ENCODE peak calls at places on chromosome 7, in six cellular contexts. X is astrocyte of the cerebellum, E is left ventricle myocardium inferior, L is retinal pigment epithelial cell, A is AG10803, Y is fibroblast of pulmonary artery. N is an unnamed sample.

GRCh38 chr7:29278362-29279070 is 83.9 kb downstream of the CHN2 start:
- DNase-seq in X (no peak), E (no peak), L (no peak), A (no peak), Y (no peak), N (no peak)

GRCh38 chr7:103856929-103857328 is 132.5 kb downstream of the RELN start:
- DNase-seq in X (no peak), E (no peak), L (no peak), A (no peak), Y (no peak), N (no peak)

GRCh38 chr7:137818036-137818435 is 28.7 kb downstream of the DGKI start:
- DNase-seq in X (no peak), E (no peak), L (no peak), A (no peak), Y (no peak), N (no peak)

GRCh38 chr7:3200504-3200903 is 100.5 kb upstream of the SDK1 start:
- DNase-seq in X (peak), E (no peak), L (no peak), A (no peak), Y (peak), N (no peak)

GRCh38 chr7:21912305-21912704 is 33.4 kb downstream of the CDCA7L start:
- DNase-seq in X (peak), E (peak), L (no peak), A (peak), Y (peak), N (no peak)

GRCh38 chr7:51031216-51031615 is 248.5 kb upstream of the GRB10 start:
- DNase-seq in X (no peak), E (no peak), L (no peak), A (no peak), Y (no peak), N (no peak)

GRCh38 chr7:46369933-46370654 is 449.0 kb upstream of the IGFBP3 start:
- DNase-seq in X (peak), E (no peak), L (no peak), A (peak), Y (peak), N (no peak)

GRCh38 chr7:37782166-37782565 is 66.2 kb upstream of the NME8 start:
- DNase-seq in X (no peak), E (no peak), L (no peak), A (no peak), Y (no peak), N (no peak)

GRCh38 chr7:22639400-22639799 is 87.6 kb upstream of the IL6 start:
- DNase-seq in X (no peak), E (no peak), L (no peak), A (no peak), Y (peak), N (no peak)

GRCh38 chr7:21566094-21566493 is 23.3 kb downstream of the DNAH11 start:
- DNase-seq in X (no peak), E (no peak), L (peak), A (no peak), Y (no peak), N (peak)

GRCh38 chr7:10672186-10672585 is 301.5 kb upstream of the PHF14 start:
- DNase-seq in X (no peak), E (no peak), L (no peak), A (no peak), Y (no peak), N (no peak)

GRCh38 chr7:17441557-17441956 is 143.1 kb downstream of the AHR start:
- DNase-seq in X (no peak), E (no peak), L (no peak), A (no peak), Y (peak), N (no peak)

GRCh38 chr7:151940048-151940845 is 16.0 kb upstream of the GALNTL5 start:
- DNase-seq in X (peak), E (peak), L (peak), A (peak), Y (peak), N (no peak)

GRCh38 chr7:96075510-96076349 is 246.2 kb downstream of the SLC25A13 start:
- DNase-seq in X (peak), E (peak), L (no peak), A (peak), Y (peak), N (no peak)

GRCh38 chr7:16400896-16401275 is 20.5 kb downstream of the CRPPA start:
- DNase-seq in X (no peak), E (no peak), L (no peak), A (no peak), Y (no peak), N (no peak)

GRCh38 chr7:18320971-18321567 is 174.5 kb upstream of the HDAC9 start:
- DNase-seq in X (peak), E (no peak), L (no peak), A (peak), Y (peak), N (no peak)

GRCh38 chr7:93715234-93715633 is 140.7 kb upstream of the CALCR start:
- DNase-seq in X (peak), E (peak), L (no peak), A (peak), Y (peak), N (no peak)

GRCh38 chr7:12373580-12374263 is 29.9 kb downstream of the VWDE start:
- DNase-seq in X (no peak), E (no peak), L (peak), A (no peak), Y (peak), N (no peak)

GRCh38 chr7:55248526-55248925 is 116.6 kb upstream of the LANCL2 start:
- DNase-seq in X (no peak), E (no peak), L (no peak), A (no peak), Y (no peak), N (no peak)

GRCh38 chr7:71752171-71752935 is 620.4 kb downstream of the GALNT17 start:
- DNase-seq in X (no peak), E (peak), L (no peak), A (peak), Y (peak), N (no peak)

GRCh38 chr7:7188091-7188490 is 5.7 kb downstream of the C1GALT1 start:
- DNase-seq in X (no peak), E (no peak), L (no peak), A (no peak), Y (no peak), N (no peak)

GRCh38 chr7:18570890-18571478 is 75.4 kb downstream of the HDAC9 start:
- DNase-seq in X (peak), E (no peak), L (no peak), A (peak), Y (peak), N (no peak)

GRCh38 chr7:40301486-40302065 is 166.8 kb downstream of the SUGCT start:
- DNase-seq in X (no peak), E (no peak), L (no peak), A (peak), Y (no peak), N (peak)

GRCh38 chr7:2936891-2937580 is 92.9 kb upstream of the GNA12 start:
- DNase-seq in X (no peak), E (no peak), L (no peak), A (no peak), Y (no peak), N (no peak)

GRCh38 chr7:6545398-6546126 is 5.7 kb downstream of the GRID2IP start:
- DNase-seq in X (no peak), E (no peak), L (no peak), A (no peak), Y (no peak), N (no peak)

GRCh38 chr7:86647340-86648094 is 3.8 kb downstream of the GRM3 start:
- DNase-seq in X (no peak), E (no peak), L (no peak), A (no peak), Y (no peak), N (no peak)

GRCh38 chr7:4238861-4239260 is 443.2 kb upstream of the FOXK1 start:
- DNase-seq in X (no peak), E (no peak), L (no peak), A (no peak), Y (no peak), N (no peak)

GRCh38 chr7:47873767-47874166 is 74.5 kb downstream of the PKD1L1 start:
- DNase-seq in X (no peak), E (no peak), L (no peak), A (peak), Y (no peak), N (no peak)

GRCh38 chr7:99036531-99037175 is 107.3 kb downstream of the SMURF1 start:
- DNase-seq in X (peak), E (no peak), L (no peak), A (peak), Y (peak), N (no peak)

GRCh38 chr7:3309140-3309539 is 8.1 kb downstream of the SDK1 start:
- DNase-seq in X (no peak), E (no peak), L (no peak), A (no peak), Y (peak), N (no peak)

GRCh38 chr7:80078159-80078731 is 56.4 kb upstream of the GNAI1 start:
- DNase-seq in X (no peak), E (no peak), L (no peak), A (peak), Y (peak), N (no peak)

GRCh38 chr7:103343332-103343731 is 1.2 kb downstream of the DNAJC2 start:
- DNase-seq in X (no peak), E (no peak), L (no peak), A (no peak), Y (no peak), N (no peak)

GRCh38 chr7:141785711-141786552 is 4.1 kb upstream of the TAS2R5 start:
- DNase-seq in X (peak), E (no peak), L (peak), A (peak), Y (peak), N (peak)

GRCh38 chr7:24820730-24821044 is 63.4 kb upstream of the GSDME start:
- DNase-seq in X (no peak), E (no peak), L (no peak), A (no peak), Y (peak), N (peak)

GRCh38 chr7:80087768-80088170 is 46.9 kb upstream of the GNAI1 start:
- DNase-seq in X (no peak), E (no peak), L (no peak), A (peak), Y (no peak), N (no peak)

GRCh38 chr7:1693419-1693990 is 23.4 kb downstream of the ELFN1 start:
- DNase-seq in X (no peak), E (peak), L (no peak), A (no peak), Y (no peak), N (no peak)

GRCh38 chr7:117313582-117313981 is 9.3 kb downstream of the WNT2 start:
- DNase-seq in X (no peak), E (no peak), L (no peak), A (no peak), Y (no peak), N (no peak)

GRCh38 chr7:117308891-117309290 is 14.0 kb downstream of the WNT2 start:
- DNase-seq in X (no peak), E (no peak), L (no peak), A (no peak), Y (no peak), N (no peak)

DNA sequence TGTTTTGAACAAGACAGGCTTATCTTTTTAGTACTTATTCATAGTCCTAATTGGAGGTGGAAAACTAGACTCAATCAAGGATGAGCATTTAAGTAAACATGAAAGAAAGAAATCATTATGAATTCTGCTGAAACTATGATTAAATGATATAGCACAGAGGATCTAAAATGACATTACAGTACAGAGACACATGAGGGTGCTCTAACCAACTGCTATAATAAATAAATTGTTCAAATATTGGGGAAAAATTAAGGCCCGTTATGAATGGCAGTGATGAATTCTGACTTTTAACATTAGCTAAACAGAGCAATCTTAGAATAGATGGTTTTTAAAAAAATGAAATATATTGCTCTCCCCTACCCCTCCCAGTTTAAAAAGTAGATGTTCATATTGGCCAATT is 10.3 kb downstream of the WNT2 start:
- DNase-seq in X (no peak), E (no peak), L (no peak), A (no peak), Y (peak), N (no peak)
- TF ChIP-seq CTCF in X (peak), E (no peak), L (peak), A (peak), Y (peak), N (peak)

GRCh38 chr7:45001826-45002225 is 1.8 kb downstream of the CCM2 start:
- DNase-seq in X (no peak), E (no peak), L (no peak), A (no peak), Y (no peak), N (no peak)
- H3K4me3 ChIP-seq in X (no peak), E (no peak), L (no peak), A (peak), Y (peak), N (peak)

GRCh38 chr7:134727711-134728110 is 51.7 kb upstream of the CALD1 start:
- DNase-seq in X (no peak), E (no peak), L (no peak), A (no peak), Y (no peak), N (no peak)

GRCh38 chr7:134726581-134726980 is 52.9 kb upstream of the CALD1 start:
- DNase-seq in X (no peak), E (no peak), L (no peak), A (peak), Y (no peak), N (no peak)

GRCh38 chr7:134723904-134724303 is 55.5 kb upstream of the CALD1 start:
- DNase-seq in X (no peak), E (no peak), L (no peak), A (no peak), Y (no peak), N (no peak)

GRCh38 chr7:134722786-134723322 is 56.6 kb upstream of the CALD1 start:
- DNase-seq in X (no peak), E (no peak), L (no peak), A (no peak), Y (no peak), N (no peak)

DNA sequence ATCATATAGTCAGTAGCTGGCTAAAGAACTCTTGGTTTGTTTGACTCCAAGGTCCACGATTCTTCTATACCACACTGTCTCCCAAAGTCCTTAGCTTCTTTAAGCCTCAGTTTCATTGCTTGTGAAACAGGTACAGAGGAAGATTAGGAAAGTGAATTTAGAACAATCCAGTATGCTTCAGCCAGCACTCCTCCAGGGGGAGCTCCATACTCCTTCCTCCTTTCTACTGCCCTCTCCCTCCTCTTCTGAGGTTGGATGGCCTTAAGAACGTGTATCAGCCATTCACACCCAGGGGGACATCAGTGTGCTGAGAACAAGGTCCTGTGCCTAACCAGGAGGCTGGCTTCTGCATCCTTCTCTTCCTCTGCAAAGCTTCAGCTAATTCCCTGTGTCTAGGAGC is 54.8 kb upstream of the CALD1 start:
- DNase-seq in X (no peak), E (no peak), L (no peak), A (peak), Y (peak), N (no peak)
- TF ChIP-seq CTCF in X (peak), E (peak), L (peak), A (peak), Y (peak), N (peak)

DNA sequence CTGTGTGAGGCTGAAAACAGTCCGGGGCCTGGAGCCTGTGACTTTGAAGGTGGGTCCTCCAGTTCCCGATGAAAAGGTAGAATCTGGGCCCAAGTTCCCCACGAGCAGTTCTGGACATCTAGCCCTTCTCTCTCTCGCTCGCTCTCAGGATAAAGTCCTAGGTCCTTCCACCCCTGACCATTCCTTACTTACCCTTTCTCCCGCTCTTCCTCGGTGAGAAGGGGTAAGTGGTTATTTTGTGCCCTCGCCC is 708 bp downstream of the IMMP2L start:
- DNase-seq in X (no peak), E (no peak), L (no peak), A (no peak), Y (no peak), N (no peak)
- H3K4me3 ChIP-seq in X (peak), E (peak), L (peak), A (peak), Y (peak), N (peak)

DNA sequence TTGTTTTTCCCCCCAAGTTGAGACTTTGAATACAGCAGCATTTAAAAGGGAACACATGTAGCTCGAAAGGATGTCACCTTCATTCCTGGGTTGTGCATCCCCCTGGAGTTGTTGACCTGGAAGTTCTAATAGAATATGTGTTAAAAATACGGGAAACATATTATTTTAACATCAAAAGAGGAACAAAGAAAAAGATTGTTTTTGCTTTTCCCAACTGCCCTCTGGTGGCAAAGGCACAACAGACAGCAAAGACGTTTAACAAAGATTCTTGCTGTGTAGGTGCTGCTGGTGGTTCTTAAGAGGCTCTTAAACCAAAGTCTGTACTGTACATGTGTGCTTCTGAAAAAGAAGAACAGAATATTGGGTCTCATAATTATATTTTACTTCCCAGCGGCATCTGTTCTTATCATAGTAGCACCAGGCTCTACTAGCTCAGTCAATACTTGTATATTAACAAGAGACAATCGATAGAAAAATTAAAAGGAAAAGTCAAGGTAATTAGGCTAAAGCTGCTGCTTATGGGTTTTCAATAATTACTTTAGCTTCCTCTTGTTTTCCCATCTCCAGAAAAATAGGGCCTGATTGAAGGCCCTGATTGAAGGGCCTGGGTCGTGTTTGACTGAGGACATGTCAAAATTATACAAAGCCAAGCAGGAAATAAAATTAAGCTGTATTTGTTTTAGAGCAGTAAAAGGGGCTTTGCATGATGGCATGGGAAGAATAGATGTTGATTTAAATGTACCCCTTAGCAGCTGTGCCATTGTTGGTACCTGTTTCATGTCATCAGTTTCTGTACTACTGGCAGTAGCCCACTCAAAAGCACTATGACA is 384.2 kb upstream of the LRGUK start:
- DNase-seq in X (peak), E (no peak), L (no peak), A (peak), Y (peak), N (no peak)
- TF ChIP-seq CTCF in X (peak), E (peak), L (peak), A (peak), Y (peak), N (peak)

GRCh38 chr7:130940907-130941306 is 206.9 kb upstream of the KLF14 start:
- DNase-seq in X (no peak), E (no peak), L (no peak), A (no peak), Y (no peak), N (no peak)
- H3K4me3 ChIP-seq in X (peak), E (peak), L (peak), A (peak), Y (peak), N (peak)

GRCh38 chr7:90412458-90413184 is 9.4 kb downstream of the CLDN12 start:
- DNase-seq in X (no peak), E (no peak), L (no peak), A (peak), Y (no peak), N (peak)
- TF ChIP-seq CTCF in X (peak), E (peak), L (peak), A (peak), Y (peak), N (peak)

DNA sequence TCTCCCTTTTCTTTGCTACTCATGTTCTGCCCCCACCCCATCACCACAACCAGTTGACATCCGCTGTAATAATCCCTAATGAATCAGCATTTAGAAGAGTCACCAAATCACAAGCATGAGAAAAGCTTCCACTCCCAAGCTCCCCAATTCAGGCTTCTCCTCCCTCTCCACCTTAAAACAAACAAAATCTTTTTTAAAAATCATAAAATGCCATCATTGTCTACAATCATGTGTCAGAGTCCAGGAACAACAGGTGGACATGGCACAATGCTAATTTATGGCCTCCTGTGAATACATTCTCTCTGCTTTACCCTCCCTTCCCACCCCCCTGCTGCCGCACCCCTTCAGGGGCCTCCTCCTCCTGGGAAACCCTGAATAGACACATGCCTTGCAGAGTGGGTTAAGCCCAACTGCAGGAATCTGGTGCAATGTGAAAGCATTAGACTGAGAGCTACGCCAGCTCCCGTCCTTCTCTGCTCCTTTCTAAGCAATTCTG is 3.7 kb downstream of the LRRC4 start:
- DNase-seq in X (no peak), E (no peak), L (no peak), A (no peak), Y (no peak), N (no peak)
- H3K4me3 ChIP-seq in X (no peak), E (no peak), L (peak), A (no peak), Y (no peak), N (no peak)

N was measured in epithelial cell of proximal tubule.